ENCODE peak calls at places on chromosomes 4 and X, in ten cellular contexts. One of them, this sample, is unnamed.

GRCh38 chr4:127997534-127998388 is 32.6 kb downstream of the ABHD18 start:
- DNase-seq in NCI-H1436 treated with DMSO at 0.1 percent for 48 hours: no peak
- DNase-seq in ureter: no peak
- DNase-seq in stimulated activated CD8-positive, alpha-beta memory T cell treated with anti-CD3 and anti-CD28 coated beads, Interleukin-12 subunit alpha, Interleukin-12 subunit beta, amount 100 ng/mL, for 1 hour: no peak
- DNase-seq in NCI-H774: no peak
- DNase-seq in aorta: no peak
- DNase-seq in hepatocyte: no peak
- DNase-seq in H7: no peak
- DNase-seq in prostate gland: no peak
- DNase-seq in non-pigmented ciliary epithelial cell: no peak
- DNase-seq in this sample: no peak

GRCh38 chrX:39165185-39165584 is 363.9 kb downstream of the MID1IP1 start:
- DNase-seq in NCI-H1436 treated with DMSO at 0.1 percent for 48 hours: no peak
- DNase-seq in ureter: no peak
- DNase-seq in stimulated activated CD8-positive, alpha-beta memory T cell treated with anti-CD3 and anti-CD28 coated beads, Interleukin-12 subunit alpha, Interleukin-12 subunit beta, amount 100 ng/mL, for 1 hour: no peak
- DNase-seq in NCI-H774: no peak
- DNase-seq in aorta: no peak
- DNase-seq in hepatocyte: no peak
- DNase-seq in H7: no peak
- DNase-seq in prostate gland: no peak
- DNase-seq in non-pigmented ciliary epithelial cell: no peak
- DNase-seq in this sample: no peak

GRCh38 chrX:120549483-120550452 is 11.0 kb downstream of the CUL4B start:
- DNase-seq in NCI-H1436 treated with DMSO at 0.1 percent for 48 hours: no peak
- DNase-seq in ureter: no peak
- DNase-seq in stimulated activated CD8-positive, alpha-beta memory T cell treated with anti-CD3 and anti-CD28 coated beads, Interleukin-12 subunit alpha, Interleukin-12 subunit beta, amount 100 ng/mL, for 1 hour: no peak
- DNase-seq in NCI-H774: no peak
- DNase-seq in aorta: no peak
- DNase-seq in hepatocyte: peak; percentile 53
- DNase-seq in H7: no peak
- DNase-seq in prostate gland: no peak
- DNase-seq in non-pigmented ciliary epithelial cell: peak; percentile 78
- DNase-seq in this sample: no peak

GRCh38 chr4:86730310-86730709 is 118.9 kb downstream of the SLC10A6 start:
- DNase-seq in NCI-H1436 treated with DMSO at 0.1 percent for 48 hours: no peak
- DNase-seq in ureter: peak; percentile 72
- DNase-seq in stimulated activated CD8-positive, alpha-beta memory T cell treated with anti-CD3 and anti-CD28 coated beads, Interleukin-12 subunit alpha, Interleukin-12 subunit beta, amount 100 ng/mL, for 1 hour: no peak
- DNase-seq in NCI-H774: no peak
- DNase-seq in aorta: no peak
- DNase-seq in hepatocyte: no peak
- DNase-seq in H7: no peak
- DNase-seq in prostate gland: no peak
- DNase-seq in non-pigmented ciliary epithelial cell: no peak
- DNase-seq in this sample: no peak

GRCh38 chrX:103398321-103398937 is 22.1 kb downstream of the BEX3 start:
- DNase-seq in NCI-H1436 treated with DMSO at 0.1 percent for 48 hours: no peak
- DNase-seq in ureter: no peak
- DNase-seq in stimulated activated CD8-positive, alpha-beta memory T cell treated with anti-CD3 and anti-CD28 coated beads, Interleukin-12 subunit alpha, Interleukin-12 subunit beta, amount 100 ng/mL, for 1 hour: no peak
- DNase-seq in NCI-H774: no peak
- DNase-seq in aorta: no peak
- DNase-seq in hepatocyte: peak; percentile 24
- DNase-seq in H7: no peak
- DNase-seq in prostate gland: no peak
- DNase-seq in non-pigmented ciliary epithelial cell: peak; percentile 55
- DNase-seq in this sample: no peak

GRCh38 chr4:86898562-86898961 is 6.3 kb upstream of the C4orf36 start:
- DNase-seq in NCI-H1436 treated with DMSO at 0.1 percent for 48 hours: no peak
- DNase-seq in ureter: no peak
- DNase-seq in stimulated activated CD8-positive, alpha-beta memory T cell treated with anti-CD3 and anti-CD28 coated beads, Interleukin-12 subunit alpha, Interleukin-12 subunit beta, amount 100 ng/mL, for 1 hour: no peak
- DNase-seq in NCI-H774: no peak
- DNase-seq in aorta: no peak
- DNase-seq in hepatocyte: peak; percentile 30
- DNase-seq in H7: no peak
- DNase-seq in prostate gland: no peak
- DNase-seq in non-pigmented ciliary epithelial cell: no peak
- DNase-seq in this sample: no peak

GRCh38 chr4:152729466-152729865 is 49.7 kb upstream of the TMEM154 start:
- DNase-seq in NCI-H1436 treated with DMSO at 0.1 percent for 48 hours: no peak
- DNase-seq in ureter: no peak
- DNase-seq in stimulated activated CD8-positive, alpha-beta memory T cell treated with anti-CD3 and anti-CD28 coated beads, Interleukin-12 subunit alpha, Interleukin-12 subunit beta, amount 100 ng/mL, for 1 hour: no peak
- DNase-seq in NCI-H774: no peak
- DNase-seq in aorta: no peak
- DNase-seq in hepatocyte: no peak
- DNase-seq in H7: no peak
- DNase-seq in prostate gland: no peak
- DNase-seq in non-pigmented ciliary epithelial cell: no peak
- DNase-seq in this sample: no peak

GRCh38 chrX:107673401-107673800 is 45.1 kb downstream of the PRPS1 start:
- DNase-seq in NCI-H1436 treated with DMSO at 0.1 percent for 48 hours: no peak
- DNase-seq in ureter: no peak
- DNase-seq in stimulated activated CD8-positive, alpha-beta memory T cell treated with anti-CD3 and anti-CD28 coated beads, Interleukin-12 subunit alpha, Interleukin-12 subunit beta, amount 100 ng/mL, for 1 hour: no peak
- DNase-seq in NCI-H774: no peak
- DNase-seq in aorta: no peak
- DNase-seq in hepatocyte: no peak
- DNase-seq in H7: no peak
- DNase-seq in prostate gland: no peak
- DNase-seq in non-pigmented ciliary epithelial cell: no peak
- DNase-seq in this sample: no peak

GRCh38 chrX:12777670-12778069 is 13.5 kb upstream of the PRPS2 start:
- DNase-seq in NCI-H1436 treated with DMSO at 0.1 percent for 48 hours: no peak
- DNase-seq in ureter: no peak
- DNase-seq in stimulated activated CD8-positive, alpha-beta memory T cell treated with anti-CD3 and anti-CD28 coated beads, Interleukin-12 subunit alpha, Interleukin-12 subunit beta, amount 100 ng/mL, for 1 hour: no peak
- DNase-seq in NCI-H774: no peak
- DNase-seq in aorta: no peak
- DNase-seq in hepatocyte: no peak
- DNase-seq in H7: no peak
- DNase-seq in prostate gland: no peak
- DNase-seq in non-pigmented ciliary epithelial cell: no peak
- DNase-seq in this sample: no peak

GRCh38 chr4:95190751-95191436 is 357.9 kb downstream of the UNC5C start:
- DNase-seq in NCI-H1436 treated with DMSO at 0.1 percent for 48 hours: no peak
- DNase-seq in ureter: no peak
- DNase-seq in stimulated activated CD8-positive, alpha-beta memory T cell treated with anti-CD3 and anti-CD28 coated beads, Interleukin-12 subunit alpha, Interleukin-12 subunit beta, amount 100 ng/mL, for 1 hour: no peak
- DNase-seq in NCI-H774: no peak
- DNase-seq in aorta: no peak
- DNase-seq in hepatocyte: peak; percentile 66
- DNase-seq in H7: no peak
- DNase-seq in prostate gland: peak; percentile 30
- DNase-seq in non-pigmented ciliary epithelial cell: no peak
- DNase-seq in this sample: no peak

GRCh38 chrX:137352101-137352660 is 213.7 kb upstream of the ZIC3 start:
- DNase-seq in NCI-H1436 treated with DMSO at 0.1 percent for 48 hours: no peak
- DNase-seq in ureter: no peak
- DNase-seq in stimulated activated CD8-positive, alpha-beta memory T cell treated with anti-CD3 and anti-CD28 coated beads, Interleukin-12 subunit alpha, Interleukin-12 subunit beta, amount 100 ng/mL, for 1 hour: no peak
- DNase-seq in NCI-H774: no peak
- DNase-seq in aorta: no peak
- DNase-seq in hepatocyte: no peak
- DNase-seq in H7: peak; percentile 15
- DNase-seq in prostate gland: no peak
- DNase-seq in non-pigmented ciliary epithelial cell: no peak
- DNase-seq in this sample: no peak

GRCh38 chr4:66655505-66655904 is 889.8 kb downstream of the CENPC start:
- DNase-seq in NCI-H1436 treated with DMSO at 0.1 percent for 48 hours: no peak
- DNase-seq in ureter: no peak
- DNase-seq in stimulated activated CD8-positive, alpha-beta memory T cell treated with anti-CD3 and anti-CD28 coated beads, Interleukin-12 subunit alpha, Interleukin-12 subunit beta, amount 100 ng/mL, for 1 hour: no peak
- DNase-seq in NCI-H774: no peak
- DNase-seq in aorta: no peak
- DNase-seq in hepatocyte: no peak
- DNase-seq in H7: no peak
- DNase-seq in prostate gland: no peak
- DNase-seq in non-pigmented ciliary epithelial cell: no peak
- DNase-seq in this sample: no peak

GRCh38 chrX:121823406-121823805 is 776.0 kb downstream of the GLUD2 start:
- DNase-seq in NCI-H1436 treated with DMSO at 0.1 percent for 48 hours: no peak
- DNase-seq in ureter: no peak
- DNase-seq in stimulated activated CD8-positive, alpha-beta memory T cell treated with anti-CD3 and anti-CD28 coated beads, Interleukin-12 subunit alpha, Interleukin-12 subunit beta, amount 100 ng/mL, for 1 hour: no peak
- DNase-seq in NCI-H774: no peak
- DNase-seq in aorta: no peak
- DNase-seq in hepatocyte: no peak
- DNase-seq in H7: no peak
- DNase-seq in prostate gland: no peak
- DNase-seq in non-pigmented ciliary epithelial cell: no peak
- DNase-seq in this sample: no peak

GRCh38 chrX:72073614-72074013 is 58.1 kb downstream of the RTL5 start:
- DNase-seq in NCI-H1436 treated with DMSO at 0.1 percent for 48 hours: no peak
- DNase-seq in ureter: no peak
- DNase-seq in stimulated activated CD8-positive, alpha-beta memory T cell treated with anti-CD3 and anti-CD28 coated beads, Interleukin-12 subunit alpha, Interleukin-12 subunit beta, amount 100 ng/mL, for 1 hour: no peak
- DNase-seq in NCI-H774: no peak
- DNase-seq in aorta: no peak
- DNase-seq in hepatocyte: no peak
- DNase-seq in H7: no peak
- DNase-seq in prostate gland: no peak
- DNase-seq in non-pigmented ciliary epithelial cell: no peak
- DNase-seq in this sample: no peak

GRCh38 chr4:138576684-138577083 is 334.5 kb upstream of the SLC7A11 start:
- DNase-seq in NCI-H1436 treated with DMSO at 0.1 percent for 48 hours: no peak
- DNase-seq in ureter: no peak
- DNase-seq in stimulated activated CD8-positive, alpha-beta memory T cell treated with anti-CD3 and anti-CD28 coated beads, Interleukin-12 subunit alpha, Interleukin-12 subunit beta, amount 100 ng/mL, for 1 hour: no peak
- DNase-seq in NCI-H774: no peak
- DNase-seq in aorta: no peak
- DNase-seq in hepatocyte: peak; percentile 26
- DNase-seq in H7: peak; percentile 21
- DNase-seq in prostate gland: no peak
- DNase-seq in non-pigmented ciliary epithelial cell: peak; percentile 22
- DNase-seq in this sample: no peak

GRCh38 chrX:96987228-96987627 is 103.5 kb downstream of the RPA4 start:
- DNase-seq in NCI-H1436 treated with DMSO at 0.1 percent for 48 hours: no peak
- DNase-seq in ureter: no peak
- DNase-seq in stimulated activated CD8-positive, alpha-beta memory T cell treated with anti-CD3 and anti-CD28 coated beads, Interleukin-12 subunit alpha, Interleukin-12 subunit beta, amount 100 ng/mL, for 1 hour: no peak
- DNase-seq in NCI-H774: no peak
- DNase-seq in aorta: no peak
- DNase-seq in hepatocyte: no peak
- DNase-seq in H7: no peak
- DNase-seq in prostate gland: no peak
- DNase-seq in non-pigmented ciliary epithelial cell: peak; percentile 13
- DNase-seq in this sample: no peak

GRCh38 chr4:142347241-142347640 is 498.9 kb downstream of the INPP4B start:
- DNase-seq in NCI-H1436 treated with DMSO at 0.1 percent for 48 hours: no peak
- DNase-seq in ureter: no peak
- DNase-seq in stimulated activated CD8-positive, alpha-beta memory T cell treated with anti-CD3 and anti-CD28 coated beads, Interleukin-12 subunit alpha, Interleukin-12 subunit beta, amount 100 ng/mL, for 1 hour: no peak
- DNase-seq in NCI-H774: no peak
- DNase-seq in aorta: no peak
- DNase-seq in hepatocyte: peak; percentile 41
- DNase-seq in H7: no peak
- DNase-seq in prostate gland: no peak
- DNase-seq in non-pigmented ciliary epithelial cell: peak; percentile 15
- DNase-seq in this sample: no peak

GRCh38 chrX:92232182-92232581 is 453.0 kb downstream of the PCDH11X start:
- DNase-seq in NCI-H1436 treated with DMSO at 0.1 percent for 48 hours: no peak
- DNase-seq in ureter: no peak
- DNase-seq in stimulated activated CD8-positive, alpha-beta memory T cell treated with anti-CD3 and anti-CD28 coated beads, Interleukin-12 subunit alpha, Interleukin-12 subunit beta, amount 100 ng/mL, for 1 hour: no peak
- DNase-seq in NCI-H774: no peak
- DNase-seq in aorta: no peak
- DNase-seq in hepatocyte: peak; percentile 44
- DNase-seq in H7: peak; percentile 12
- DNase-seq in prostate gland: no peak
- DNase-seq in non-pigmented ciliary epithelial cell: no peak
- DNase-seq in this sample: no peak

GRCh38 chr4:2462218-2462991 is 6.5 kb upstream of the RNF4 start:
- DNase-seq in NCI-H1436 treated with DMSO at 0.1 percent for 48 hours: no peak
- DNase-seq in ureter: peak; percentile 61
- DNase-seq in stimulated activated CD8-positive, alpha-beta memory T cell treated with anti-CD3 and anti-CD28 coated beads, Interleukin-12 subunit alpha, Interleukin-12 subunit beta, amount 100 ng/mL, for 1 hour: peak; percentile 42
- DNase-seq in NCI-H774: no peak
- DNase-seq in aorta: peak; percentile 88
- DNase-seq in hepatocyte: peak; percentile 91
- DNase-seq in H7: peak; percentile 98
- DNase-seq in prostate gland: peak; percentile 42
- DNase-seq in non-pigmented ciliary epithelial cell: no peak
- DNase-seq in this sample: peak; percentile 59

GRCh38 chrX:2696698-2697215 is 5.7 kb downstream of the CD99 start:
- DNase-seq in NCI-H1436 treated with DMSO at 0.1 percent for 48 hours: no peak
- DNase-seq in ureter: no peak
- DNase-seq in stimulated activated CD8-positive, alpha-beta memory T cell treated with anti-CD3 and anti-CD28 coated beads, Interleukin-12 subunit alpha, Interleukin-12 subunit beta, amount 100 ng/mL, for 1 hour: no peak
- DNase-seq in NCI-H774: no peak
- DNase-seq in aorta: no peak
- DNase-seq in hepatocyte: no peak
- DNase-seq in H7: no peak
- DNase-seq in prostate gland: no peak
- DNase-seq in non-pigmented ciliary epithelial cell: no peak
- DNase-seq in this sample: no peak

GRCh38 chrX:129472116-129472515 is 51.2 kb downstream of the SMARCA1 start:
- DNase-seq in NCI-H1436 treated with DMSO at 0.1 percent for 48 hours: no peak
- DNase-seq in ureter: no peak
- DNase-seq in stimulated activated CD8-positive, alpha-beta memory T cell treated with anti-CD3 and anti-CD28 coated beads, Interleukin-12 subunit alpha, Interleukin-12 subunit beta, amount 100 ng/mL, for 1 hour: no peak
- DNase-seq in NCI-H774: no peak
- DNase-seq in aorta: no peak
- DNase-seq in hepatocyte: no peak
- DNase-seq in H7: no peak
- DNase-seq in prostate gland: peak; percentile 17
- DNase-seq in non-pigmented ciliary epithelial cell: no peak
- DNase-seq in this sample: no peak

GRCh38 chr4:99013884-99014523 is 18.5 kb downstream of the METAP1 start:
- DNase-seq in NCI-H1436 treated with DMSO at 0.1 percent for 48 hours: no peak
- DNase-seq in ureter: no peak
- DNase-seq in stimulated activated CD8-positive, alpha-beta memory T cell treated with anti-CD3 and anti-CD28 coated beads, Interleukin-12 subunit alpha, Interleukin-12 subunit beta, amount 100 ng/mL, for 1 hour: no peak
- DNase-seq in NCI-H774: no peak
- DNase-seq in aorta: no peak
- DNase-seq in hepatocyte: no peak
- DNase-seq in H7: no peak
- DNase-seq in prostate gland: no peak
- DNase-seq in non-pigmented ciliary epithelial cell: no peak
- DNase-seq in this sample: no peak

GRCh38 chrX:11445540-11445939 is 152.3 kb downstream of the AMELX start:
- DNase-seq in NCI-H1436 treated with DMSO at 0.1 percent for 48 hours: no peak
- DNase-seq in ureter: no peak
- DNase-seq in stimulated activated CD8-positive, alpha-beta memory T cell treated with anti-CD3 and anti-CD28 coated beads, Interleukin-12 subunit alpha, Interleukin-12 subunit beta, amount 100 ng/mL, for 1 hour: no peak
- DNase-seq in NCI-H774: no peak
- DNase-seq in aorta: no peak
- DNase-seq in hepatocyte: no peak
- DNase-seq in H7: no peak
- DNase-seq in prostate gland: no peak
- DNase-seq in non-pigmented ciliary epithelial cell: no peak
- DNase-seq in this sample: no peak

GRCh38 chrX:16559206-16559619 is 90.7 kb upstream of the S100G start:
- DNase-seq in NCI-H1436 treated with DMSO at 0.1 percent for 48 hours: no peak
- DNase-seq in ureter: no peak
- DNase-seq in stimulated activated CD8-positive, alpha-beta memory T cell treated with anti-CD3 and anti-CD28 coated beads, Interleukin-12 subunit alpha, Interleukin-12 subunit beta, amount 100 ng/mL, for 1 hour: no peak
- DNase-seq in NCI-H774: no peak
- DNase-seq in aorta: no peak
- DNase-seq in hepatocyte: no peak
- DNase-seq in H7: no peak
- DNase-seq in prostate gland: no peak
- DNase-seq in non-pigmented ciliary epithelial cell: no peak
- DNase-seq in this sample: no peak

GRCh38 chrX:151789179-151789800 is 54.7 kb downstream of the CNGA2 start:
- DNase-seq in NCI-H1436 treated with DMSO at 0.1 percent for 48 hours: no peak
- DNase-seq in ureter: peak; percentile 53
- DNase-seq in stimulated activated CD8-positive, alpha-beta memory T cell treated with anti-CD3 and anti-CD28 coated beads, Interleukin-12 subunit alpha, Interleukin-12 subunit beta, amount 100 ng/mL, for 1 hour: no peak
- DNase-seq in NCI-H774: no peak
- DNase-seq in aorta: peak; percentile 89
- DNase-seq in hepatocyte: no peak
- DNase-seq in H7: no peak
- DNase-seq in prostate gland: no peak
- DNase-seq in non-pigmented ciliary epithelial cell: peak; percentile 86
- DNase-seq in this sample: no peak

GRCh38 chr4:1195894-1196401 is 23.6 kb upstream of the SPON2 start:
- DNase-seq in NCI-H1436 treated with DMSO at 0.1 percent for 48 hours: no peak
- DNase-seq in ureter: no peak
- DNase-seq in stimulated activated CD8-positive, alpha-beta memory T cell treated with anti-CD3 and anti-CD28 coated beads, Interleukin-12 subunit alpha, Interleukin-12 subunit beta, amount 100 ng/mL, for 1 hour: no peak
- DNase-seq in NCI-H774: no peak
- DNase-seq in aorta: peak; percentile 43
- DNase-seq in hepatocyte: peak; percentile 5
- DNase-seq in H7: peak; percentile 48
- DNase-seq in prostate gland: no peak
- DNase-seq in non-pigmented ciliary epithelial cell: no peak
- DNase-seq in this sample: no peak

GRCh38 chrX:153725039-153725831 is 579 bp downstream of the ABCD1 start:
- DNase-seq in NCI-H1436 treated with DMSO at 0.1 percent for 48 hours: no peak
- DNase-seq in ureter: no peak
- DNase-seq in stimulated activated CD8-positive, alpha-beta memory T cell treated with anti-CD3 and anti-CD28 coated beads, Interleukin-12 subunit alpha, Interleukin-12 subunit beta, amount 100 ng/mL, for 1 hour: no peak
- DNase-seq in NCI-H774: no peak
- DNase-seq in aorta: no peak
- DNase-seq in hepatocyte: no peak
- DNase-seq in H7: peak; percentile 80
- DNase-seq in prostate gland: no peak
- DNase-seq in non-pigmented ciliary epithelial cell: no peak
- DNase-seq in this sample: peak; percentile 88

GRCh38 chr4:11487876-11488545 is 59.3 kb upstream of the HS3ST1 start:
- DNase-seq in NCI-H1436 treated with DMSO at 0.1 percent for 48 hours: no peak
- DNase-seq in ureter: no peak
- DNase-seq in stimulated activated CD8-positive, alpha-beta memory T cell treated with anti-CD3 and anti-CD28 coated beads, Interleukin-12 subunit alpha, Interleukin-12 subunit beta, amount 100 ng/mL, for 1 hour: no peak
- DNase-seq in NCI-H774: no peak
- DNase-seq in aorta: no peak
- DNase-seq in hepatocyte: peak; percentile 24
- DNase-seq in H7: no peak
- DNase-seq in prostate gland: no peak
- DNase-seq in non-pigmented ciliary epithelial cell: no peak
- DNase-seq in this sample: no peak